ENCODE peak calls at places on chromosome 2, in six cellular contexts. Q, I, C, W, E and F are unnamed samples.

GRCh38 chr2:118843492-118844132 is 3.8 kb downstream of the EN1 start:
- DNase-seq in C (no peak), E (no peak), Q (no peak), W (no peak), I (no peak), F (no peak)

GRCh38 chr2:217900780-217901360 is 101.9 kb downstream of the TNS1 start:
- DNase-seq in E (no peak), Q (no peak), C (no peak), I (no peak), W (no peak), F (no peak)

GRCh38 chr2:186881644-186882043 is 32.7 kb upstream of the ZSWIM2 start:
- DNase-seq in C (no peak), E (no peak), I (no peak), W (no peak), Q (no peak), F (no peak)

GRCh38 chr2:239778042-239778811 is 246.9 kb downstream of the NDUFA10 start:
- DNase-seq in W (no peak), Q (no peak), I (peak), C (no peak), E (no peak), F (no peak)

GRCh38 chr2:236286866-236287545 is 22.8 kb upstream of the ASB18 start:
- DNase-seq in C (peak), I (peak), E (no peak), Q (no peak), W (no peak), F (no peak)

GRCh38 chr2:190835303-190835930 is 45.2 kb upstream of the GLS start:
- DNase-seq in Q (no peak), C (peak), E (no peak), I (no peak), W (no peak), F (no peak)

GRCh38 chr2:137435176-137435575 is 529.1 kb upstream of the HNMT start:
- DNase-seq in W (no peak), E (no peak), C (no peak), I (no peak), Q (no peak), F (no peak)

GRCh38 chr2:72982219-72982618 is 64.9 kb downstream of the EMX1 start:
- DNase-seq in E (no peak), C (no peak), Q (no peak), I (no peak), W (no peak), F (no peak)

GRCh38 chr2:43707255-43707654 is 31.0 kb upstream of the C1GALT1C1L start:
- DNase-seq in Q (no peak), E (no peak), W (no peak), C (peak), I (no peak), F (no peak)

GRCh38 chr2:58052978-58053377 is 6.4 kb downstream of the VRK2 start:
- DNase-seq in E (no peak), C (no peak), Q (no peak), W (no peak), I (no peak), F (no peak)

GRCh38 chr2:225164406-225165048 is 122.3 kb upstream of the DOCK10 start:
- DNase-seq in E (no peak), I (no peak), W (no peak), Q (no peak), C (no peak), F (no peak)

GRCh38 chr2:135149251-135149650 is 97.2 kb downstream of the RAB3GAP1 start:
- DNase-seq in W (no peak), I (no peak), Q (no peak), E (no peak), C (peak), F (no peak)

GRCh38 chr2:28095622-28096021 is 205.1 kb downstream of the BABAM2 start:
- DNase-seq in W (no peak), I (no peak), C (no peak), Q (no peak), E (no peak), F (no peak)

GRCh38 chr2:171348056-171348455 is 85.7 kb downstream of the METTL8 start:
- DNase-seq in C (no peak), E (no peak), Q (no peak), I (no peak), W (no peak), F (no peak)

GRCh38 chr2:118239284-118239683 is 151.0 kb downstream of the INSIG2 start:
- DNase-seq in Q (no peak), E (no peak), W (no peak), C (no peak), I (no peak), F (no peak)